ENCODE peak calls at places on chromosome 22, in ten cellular contexts. One of them, this sample, is unnamed.

GRCh38 chr22:17890245-17890671 is 116.0 kb upstream of the BID start:
- DNase-seq in neuronal stem cell: no peak
- DNase-seq in H7: no peak
- DNase-seq in fibroblast of pulmonary artery: no peak
- DNase-seq in naive thymus-derived CD4-positive, alpha-beta T cell: no peak
- DNase-seq in CD8-positive, alpha-beta memory T cell: no peak
- DNase-seq in choroid plexus epithelial cell: no peak
- DNase-seq in PC-3: peak
- DNase-seq in psoas muscle: peak
- DNase-seq in AG04450: no peak
- DNase-seq in this sample: peak

GRCh38 chr22:34847072-34847471 is 218.9 kb upstream of the ISX start:
- DNase-seq in neuronal stem cell: no peak
- DNase-seq in H7: no peak
- DNase-seq in fibroblast of pulmonary artery: no peak
- DNase-seq in naive thymus-derived CD4-positive, alpha-beta T cell: no peak
- DNase-seq in CD8-positive, alpha-beta memory T cell: no peak
- DNase-seq in choroid plexus epithelial cell: no peak
- DNase-seq in PC-3: no peak
- DNase-seq in psoas muscle: no peak
- DNase-seq in AG04450: no peak
- DNase-seq in this sample: no peak

GRCh38 chr22:37016134-37016910 is 2.9 kb downstream of the TST start:
- DNase-seq in neuronal stem cell: no peak
- DNase-seq in H7: no peak
- DNase-seq in fibroblast of pulmonary artery: no peak
- DNase-seq in naive thymus-derived CD4-positive, alpha-beta T cell: no peak
- DNase-seq in CD8-positive, alpha-beta memory T cell: no peak
- DNase-seq in choroid plexus epithelial cell: no peak
- DNase-seq in PC-3: no peak
- DNase-seq in psoas muscle: no peak
- DNase-seq in AG04450: no peak
- DNase-seq in this sample: no peak

GRCh38 chr22:19882446-19883381 is 28.0 kb upstream of the GNB1L start:
- DNase-seq in neuronal stem cell: no peak
- DNase-seq in H7: peak
- DNase-seq in fibroblast of pulmonary artery: no peak
- DNase-seq in naive thymus-derived CD4-positive, alpha-beta T cell: no peak
- DNase-seq in CD8-positive, alpha-beta memory T cell: no peak
- DNase-seq in choroid plexus epithelial cell: no peak
- DNase-seq in PC-3: no peak
- DNase-seq in psoas muscle: no peak
- DNase-seq in AG04450: no peak
- DNase-seq in this sample: no peak

GRCh38 chr22:25085930-25086901 is 113.4 kb upstream of the CRYBB3 start:
- DNase-seq in neuronal stem cell: no peak
- DNase-seq in H7: no peak
- DNase-seq in fibroblast of pulmonary artery: peak
- DNase-seq in naive thymus-derived CD4-positive, alpha-beta T cell: no peak
- DNase-seq in CD8-positive, alpha-beta memory T cell: no peak
- DNase-seq in choroid plexus epithelial cell: no peak
- DNase-seq in PC-3: no peak
- DNase-seq in psoas muscle: peak
- DNase-seq in AG04450: no peak
- DNase-seq in this sample: no peak

GRCh38 chr22:20552913-20553401 is 45.5 kb downstream of the MED15 start:
- DNase-seq in neuronal stem cell: no peak
- DNase-seq in H7: no peak
- DNase-seq in fibroblast of pulmonary artery: peak
- DNase-seq in naive thymus-derived CD4-positive, alpha-beta T cell: no peak
- DNase-seq in CD8-positive, alpha-beta memory T cell: no peak
- DNase-seq in choroid plexus epithelial cell: peak
- DNase-seq in PC-3: no peak
- DNase-seq in psoas muscle: no peak
- DNase-seq in AG04450: no peak
- DNase-seq in this sample: no peak

GRCh38 chr22:36010913-36011312 is 17.7 kb downstream of the RBFOX2 start:
- DNase-seq in neuronal stem cell: no peak
- DNase-seq in H7: no peak
- DNase-seq in fibroblast of pulmonary artery: peak
- DNase-seq in naive thymus-derived CD4-positive, alpha-beta T cell: no peak
- DNase-seq in CD8-positive, alpha-beta memory T cell: no peak
- DNase-seq in choroid plexus epithelial cell: peak
- DNase-seq in PC-3: peak
- DNase-seq in psoas muscle: no peak
- DNase-seq in AG04450: peak
- DNase-seq in this sample: no peak

GRCh38 chr22:16783930-16784354 is 41.3 kb downstream of the XKR3 start:
- DNase-seq in neuronal stem cell: no peak
- DNase-seq in H7: peak
- DNase-seq in fibroblast of pulmonary artery: no peak
- DNase-seq in naive thymus-derived CD4-positive, alpha-beta T cell: no peak
- DNase-seq in CD8-positive, alpha-beta memory T cell: no peak
- DNase-seq in choroid plexus epithelial cell: no peak
- DNase-seq in PC-3: peak
- DNase-seq in psoas muscle: no peak
- DNase-seq in AG04450: no peak
- DNase-seq in this sample: peak

GRCh38 chr22:29842740-29843139 is 4.7 kb upstream of the ASCC2 start:
- DNase-seq in neuronal stem cell: no peak
- DNase-seq in H7: no peak
- DNase-seq in fibroblast of pulmonary artery: peak
- DNase-seq in naive thymus-derived CD4-positive, alpha-beta T cell: no peak
- DNase-seq in CD8-positive, alpha-beta memory T cell: no peak
- DNase-seq in choroid plexus epithelial cell: peak
- DNase-seq in PC-3: peak
- DNase-seq in psoas muscle: no peak
- DNase-seq in AG04450: peak
- DNase-seq in this sample: no peak

GRCh38 chr22:35971418-35972119 is 57.1 kb downstream of the RBFOX2 start:
- DNase-seq in neuronal stem cell: no peak
- DNase-seq in H7: no peak
- DNase-seq in fibroblast of pulmonary artery: peak
- DNase-seq in naive thymus-derived CD4-positive, alpha-beta T cell: no peak
- DNase-seq in CD8-positive, alpha-beta memory T cell: no peak
- DNase-seq in choroid plexus epithelial cell: peak
- DNase-seq in PC-3: no peak
- DNase-seq in psoas muscle: no peak
- DNase-seq in AG04450: peak
- DNase-seq in this sample: no peak

GRCh38 chr22:22088658-22089458 is 106.3 kb upstream of the TOP3B start:
- DNase-seq in neuronal stem cell: no peak
- DNase-seq in H7: no peak
- DNase-seq in fibroblast of pulmonary artery: no peak
- DNase-seq in naive thymus-derived CD4-positive, alpha-beta T cell: no peak
- DNase-seq in CD8-positive, alpha-beta memory T cell: no peak
- DNase-seq in choroid plexus epithelial cell: no peak
- DNase-seq in PC-3: no peak
- DNase-seq in psoas muscle: no peak
- DNase-seq in AG04450: no peak
- DNase-seq in this sample: no peak

GRCh38 chr22:39360674-39361413 is 11.1 kb downstream of the SYNGR1 start:
- DNase-seq in neuronal stem cell: no peak
- DNase-seq in H7: peak
- DNase-seq in fibroblast of pulmonary artery: no peak
- DNase-seq in naive thymus-derived CD4-positive, alpha-beta T cell: no peak
- DNase-seq in CD8-positive, alpha-beta memory T cell: no peak
- DNase-seq in choroid plexus epithelial cell: peak
- DNase-seq in PC-3: no peak
- DNase-seq in psoas muscle: no peak
- DNase-seq in AG04450: no peak
- DNase-seq in this sample: no peak

GRCh38 chr22:31995807-31996206 is 47.3 kb upstream of the SLC5A1 start:
- DNase-seq in neuronal stem cell: no peak
- DNase-seq in H7: no peak
- DNase-seq in fibroblast of pulmonary artery: no peak
- DNase-seq in naive thymus-derived CD4-positive, alpha-beta T cell: no peak
- DNase-seq in CD8-positive, alpha-beta memory T cell: no peak
- DNase-seq in choroid plexus epithelial cell: no peak
- DNase-seq in PC-3: no peak
- DNase-seq in psoas muscle: no peak
- DNase-seq in AG04450: no peak
- DNase-seq in this sample: no peak

GRCh38 chr22:35205956-35206355 is 51.3 kb upstream of the HMGXB4 start:
- DNase-seq in neuronal stem cell: no peak
- DNase-seq in H7: no peak
- DNase-seq in fibroblast of pulmonary artery: peak
- DNase-seq in naive thymus-derived CD4-positive, alpha-beta T cell: no peak
- DNase-seq in CD8-positive, alpha-beta memory T cell: no peak
- DNase-seq in choroid plexus epithelial cell: peak
- DNase-seq in PC-3: no peak
- DNase-seq in psoas muscle: no peak
- DNase-seq in AG04450: peak
- DNase-seq in this sample: no peak

GRCh38 chr22:46934746-46935491 is 172.5 kb downstream of the TBC1D22A start:
- DNase-seq in neuronal stem cell: no peak
- DNase-seq in H7: no peak
- DNase-seq in fibroblast of pulmonary artery: peak
- DNase-seq in naive thymus-derived CD4-positive, alpha-beta T cell: no peak
- DNase-seq in CD8-positive, alpha-beta memory T cell: no peak
- DNase-seq in choroid plexus epithelial cell: peak
- DNase-seq in PC-3: peak
- DNase-seq in psoas muscle: peak
- DNase-seq in AG04450: peak
- DNase-seq in this sample: peak

GRCh38 chr22:48238966-48239365 is 1476.5 kb downstream of the TBC1D22A start:
- DNase-seq in neuronal stem cell: no peak
- DNase-seq in H7: peak
- DNase-seq in fibroblast of pulmonary artery: no peak
- DNase-seq in naive thymus-derived CD4-positive, alpha-beta T cell: no peak
- DNase-seq in CD8-positive, alpha-beta memory T cell: no peak
- DNase-seq in choroid plexus epithelial cell: no peak
- DNase-seq in PC-3: no peak
- DNase-seq in psoas muscle: no peak
- DNase-seq in AG04450: no peak
- DNase-seq in this sample: no peak

GRCh38 chr22:19943665-19944026 is 2.0 kb upstream of the TXNRD2 start:
- DNase-seq in neuronal stem cell: no peak
- DNase-seq in H7: peak
- DNase-seq in fibroblast of pulmonary artery: peak
- DNase-seq in naive thymus-derived CD4-positive, alpha-beta T cell: no peak
- DNase-seq in CD8-positive, alpha-beta memory T cell: no peak
- DNase-seq in choroid plexus epithelial cell: peak
- DNase-seq in PC-3: no peak
- DNase-seq in psoas muscle: no peak
- DNase-seq in AG04450: no peak
- DNase-seq in this sample: peak

GRCh38 chr22:20131593-20131855 is at the start of gene ZDHHC8:
- DNase-seq in neuronal stem cell: no peak
- DNase-seq in H7: peak
- DNase-seq in fibroblast of pulmonary artery: no peak
- DNase-seq in naive thymus-derived CD4-positive, alpha-beta T cell: peak
- DNase-seq in CD8-positive, alpha-beta memory T cell: peak
- DNase-seq in choroid plexus epithelial cell: no peak
- DNase-seq in PC-3: no peak
- DNase-seq in psoas muscle: peak
- DNase-seq in AG04450: no peak
- DNase-seq in this sample: peak

GRCh38 chr22:32477608-32478007 is 3.0 kb downstream of the FBXO7 start:
- DNase-seq in neuronal stem cell: no peak
- DNase-seq in H7: no peak
- DNase-seq in fibroblast of pulmonary artery: no peak
- DNase-seq in naive thymus-derived CD4-positive, alpha-beta T cell: no peak
- DNase-seq in CD8-positive, alpha-beta memory T cell: no peak
- DNase-seq in choroid plexus epithelial cell: no peak
- DNase-seq in PC-3: no peak
- DNase-seq in psoas muscle: no peak
- DNase-seq in AG04450: no peak
- DNase-seq in this sample: no peak

GRCh38 chr22:29870574-29870973 is 12.4 kb upstream of the MTMR3 start:
- DNase-seq in neuronal stem cell: no peak
- DNase-seq in H7: no peak
- DNase-seq in fibroblast of pulmonary artery: no peak
- DNase-seq in naive thymus-derived CD4-positive, alpha-beta T cell: peak
- DNase-seq in CD8-positive, alpha-beta memory T cell: peak
- DNase-seq in choroid plexus epithelial cell: peak
- DNase-seq in PC-3: no peak
- DNase-seq in psoas muscle: no peak
- DNase-seq in AG04450: no peak
- DNase-seq in this sample: no peak

GRCh38 chr22:17637490-17638181 is 921 bp upstream of the BCL2L13 start:
- DNase-seq in neuronal stem cell: no peak
- DNase-seq in H7: no peak
- DNase-seq in fibroblast of pulmonary artery: no peak
- DNase-seq in naive thymus-derived CD4-positive, alpha-beta T cell: no peak
- DNase-seq in CD8-positive, alpha-beta memory T cell: no peak
- DNase-seq in choroid plexus epithelial cell: no peak
- DNase-seq in PC-3: no peak
- DNase-seq in psoas muscle: no peak
- DNase-seq in AG04450: no peak
- DNase-seq in this sample: no peak

GRCh38 chr22:26903030-26903856 is 245.9 kb downstream of the MIAT start:
- DNase-seq in neuronal stem cell: peak
- DNase-seq in H7: peak
- DNase-seq in fibroblast of pulmonary artery: no peak
- DNase-seq in naive thymus-derived CD4-positive, alpha-beta T cell: no peak
- DNase-seq in CD8-positive, alpha-beta memory T cell: no peak
- DNase-seq in choroid plexus epithelial cell: no peak
- DNase-seq in PC-3: no peak
- DNase-seq in psoas muscle: no peak
- DNase-seq in AG04450: no peak
- DNase-seq in this sample: no peak
- H3K4me3 ChIP-seq in neuronal stem cell: peak
- H3K4me3 ChIP-seq in H7: peak
- H3K4me3 ChIP-seq in fibroblast of pulmonary artery: no peak
- H3K4me3 ChIP-seq in naive thymus-derived CD4-positive, alpha-beta T cell: no peak
- H3K4me3 ChIP-seq in CD8-positive, alpha-beta memory T cell: no peak
- H3K4me3 ChIP-seq in choroid plexus epithelial cell: no peak
- H3K4me3 ChIP-seq in PC-3: no peak
- H3K4me3 ChIP-seq in psoas muscle: no peak
- H3K4me3 ChIP-seq in AG04450: no peak
- H3K4me3 ChIP-seq in this sample: no peak

GRCh38 chr22:45273452-45274075 is 11.2 kb upstream of the UPK3A start:
- DNase-seq in neuronal stem cell: no peak
- DNase-seq in H7: no peak
- DNase-seq in fibroblast of pulmonary artery: no peak
- DNase-seq in naive thymus-derived CD4-positive, alpha-beta T cell: no peak
- DNase-seq in CD8-positive, alpha-beta memory T cell: no peak
- DNase-seq in choroid plexus epithelial cell: no peak
- DNase-seq in PC-3: no peak
- DNase-seq in psoas muscle: no peak
- DNase-seq in AG04450: no peak
- DNase-seq in this sample: no peak
- H3K4me3 ChIP-seq in neuronal stem cell: no peak
- H3K4me3 ChIP-seq in H7: no peak
- H3K4me3 ChIP-seq in fibroblast of pulmonary artery: no peak
- H3K4me3 ChIP-seq in naive thymus-derived CD4-positive, alpha-beta T cell: no peak
- H3K4me3 ChIP-seq in CD8-positive, alpha-beta memory T cell: no peak
- H3K4me3 ChIP-seq in choroid plexus epithelial cell: no peak
- H3K4me3 ChIP-seq in PC-3: no peak
- H3K4me3 ChIP-seq in psoas muscle: no peak
- H3K4me3 ChIP-seq in AG04450: no peak
- H3K4me3 ChIP-seq in this sample: no peak

GRCh38 chr22:45413013-45413367 is 409 bp downstream of the SMC1B start:
- DNase-seq in neuronal stem cell: no peak
- DNase-seq in H7: no peak
- DNase-seq in fibroblast of pulmonary artery: no peak
- DNase-seq in naive thymus-derived CD4-positive, alpha-beta T cell: no peak
- DNase-seq in CD8-positive, alpha-beta memory T cell: no peak
- DNase-seq in choroid plexus epithelial cell: no peak
- DNase-seq in PC-3: no peak
- DNase-seq in psoas muscle: no peak
- DNase-seq in AG04450: no peak
- DNase-seq in this sample: no peak
- H3K4me3 ChIP-seq in neuronal stem cell: no peak
- H3K4me3 ChIP-seq in H7: no peak
- H3K4me3 ChIP-seq in fibroblast of pulmonary artery: peak
- H3K4me3 ChIP-seq in naive thymus-derived CD4-positive, alpha-beta T cell: peak
- H3K4me3 ChIP-seq in CD8-positive, alpha-beta memory T cell: peak
- H3K4me3 ChIP-seq in choroid plexus epithelial cell: no peak
- H3K4me3 ChIP-seq in PC-3: no peak
- H3K4me3 ChIP-seq in psoas muscle: peak
- H3K4me3 ChIP-seq in AG04450: no peak
- H3K4me3 ChIP-seq in this sample: no peak

GRCh38 chr22:23715811-23716355 is 25.1 kb downstream of the RGL4 start:
- DNase-seq in neuronal stem cell: no peak
- DNase-seq in H7: no peak
- DNase-seq in fibroblast of pulmonary artery: peak
- DNase-seq in naive thymus-derived CD4-positive, alpha-beta T cell: no peak
- DNase-seq in CD8-positive, alpha-beta memory T cell: no peak
- DNase-seq in choroid plexus epithelial cell: no peak
- DNase-seq in PC-3: no peak
- DNase-seq in psoas muscle: no peak
- DNase-seq in AG04450: no peak
- DNase-seq in this sample: peak
- H3K4me3 ChIP-seq in neuronal stem cell: peak
- H3K4me3 ChIP-seq in H7: no peak
- H3K4me3 ChIP-seq in fibroblast of pulmonary artery: peak
- H3K4me3 ChIP-seq in naive thymus-derived CD4-positive, alpha-beta T cell: peak
- H3K4me3 ChIP-seq in CD8-positive, alpha-beta memory T cell: no peak
- H3K4me3 ChIP-seq in choroid plexus epithelial cell: peak
- H3K4me3 ChIP-seq in PC-3: peak
- H3K4me3 ChIP-seq in psoas muscle: peak
- H3K4me3 ChIP-seq in AG04450: peak
- H3K4me3 ChIP-seq in this sample: peak